ENCODE peak calls at places on chromosomes 7 and 10, in eight cellular contexts. V is epithelial cell of esophagus; M is GM12878; X is left lung; K is CD4-positive, CD25-positive, alpha-beta regulatory T cell; N is OCI-LY7; D is left ventricle myocardium inferior; Y is mammary epithelial cell. F is an unnamed sample.

GRCh38 chr7:97187067-97187466 is 69.6 kb downstream of the SDHAF3 start:
- DNase-seq in V (peak; percentile 37), X (no peak), D (no peak), K (no peak), Y (peak; percentile 42), M (no peak), N (no peak), F (peak; percentile 4)

GRCh38 chr10:16562891-16563290 is 41.2 kb upstream of the C1QL3 start:
- DNase-seq in N (no peak), M (no peak), D (no peak), V (no peak), X (no peak), K (no peak), Y (no peak), F (no peak)

GRCh38 chr7:140640727-140641531 is at the start of gene DENND2A:
- DNase-seq in K (peak; percentile 5), D (peak; percentile 84), V (no peak), Y (no peak), M (no peak), N (no peak), X (peak; percentile 82), F (no peak)

GRCh38 chr10:95245425-95246055 is 45.3 kb downstream of the PDLIM1 start:
- DNase-seq in M (peak; percentile 81), D (no peak), K (no peak), V (no peak), Y (no peak), X (no peak), N (peak; percentile 65), F (no peak)

GRCh38 chr10:14474656-14475055 is 143.9 kb upstream of the FRMD4A start:
- DNase-seq in V (no peak), K (no peak), N (no peak), Y (no peak), M (no peak), X (no peak), D (peak; percentile 24), F (no peak)

GRCh38 chr7:154840086-154840485 is 162.8 kb downstream of the PAXIP1 start:
- DNase-seq in N (no peak), Y (no peak), M (no peak), X (no peak), K (no peak), V (no peak), D (no peak), F (no peak)

GRCh38 chr10:122163182-122164027 is 107.7 kb upstream of the BTBD16 start:
- DNase-seq in D (no peak), V (peak; percentile 20), K (no peak), X (peak; percentile 74), N (no peak), Y (no peak), M (no peak), F (no peak)

GRCh38 chr7:107505997-107506682 is 36.3 kb downstream of the GPR22 start:
- DNase-seq in X (no peak), K (peak; percentile 52), N (peak; percentile 34), D (no peak), Y (peak; percentile 88), M (no peak), V (peak; percentile 93), F (no peak)

GRCh38 chr7:106022193-106022821 is 59.2 kb downstream of the CDHR3 start:
- DNase-seq in N (peak; percentile 81), D (no peak), X (no peak), V (no peak), K (peak; percentile 90), M (peak; percentile 74), Y (peak; percentile 35), F (no peak)

GRCh38 chr10:117162093-117163021 is 24.3 kb upstream of the VAX1 start:
- DNase-seq in M (no peak), N (no peak), D (no peak), V (no peak), K (no peak), X (no peak), Y (no peak), F (no peak)

GRCh38 chr7:22350466-22351328 is 6.3 kb downstream of the RAPGEF5 start:
- DNase-seq in D (no peak), K (no peak), V (peak; percentile 30), N (peak; percentile 31), X (no peak), M (peak; percentile 46), Y (peak; percentile 44), F (no peak)

GRCh38 chr7:44408596-44408995 is 81.9 kb downstream of the NUDCD3 start:
- DNase-seq in Y (no peak), X (no peak), N (no peak), M (no peak), V (no peak), D (no peak), K (no peak), F (no peak)

GRCh38 chr7:99929730-99930053 is 272 bp upstream of the GJC3 start:
- DNase-seq in M (no peak), V (no peak), N (no peak), X (no peak), K (no peak), Y (no peak), D (no peak), F (no peak)

GRCh38 chr7:78018541-78019456 is 220.2 kb downstream of the PHTF2 start:
- DNase-seq in D (peak; percentile 33), V (no peak), N (no peak), Y (no peak), X (peak; percentile 74), M (no peak), K (peak; percentile 11), F (no peak)

DNA sequence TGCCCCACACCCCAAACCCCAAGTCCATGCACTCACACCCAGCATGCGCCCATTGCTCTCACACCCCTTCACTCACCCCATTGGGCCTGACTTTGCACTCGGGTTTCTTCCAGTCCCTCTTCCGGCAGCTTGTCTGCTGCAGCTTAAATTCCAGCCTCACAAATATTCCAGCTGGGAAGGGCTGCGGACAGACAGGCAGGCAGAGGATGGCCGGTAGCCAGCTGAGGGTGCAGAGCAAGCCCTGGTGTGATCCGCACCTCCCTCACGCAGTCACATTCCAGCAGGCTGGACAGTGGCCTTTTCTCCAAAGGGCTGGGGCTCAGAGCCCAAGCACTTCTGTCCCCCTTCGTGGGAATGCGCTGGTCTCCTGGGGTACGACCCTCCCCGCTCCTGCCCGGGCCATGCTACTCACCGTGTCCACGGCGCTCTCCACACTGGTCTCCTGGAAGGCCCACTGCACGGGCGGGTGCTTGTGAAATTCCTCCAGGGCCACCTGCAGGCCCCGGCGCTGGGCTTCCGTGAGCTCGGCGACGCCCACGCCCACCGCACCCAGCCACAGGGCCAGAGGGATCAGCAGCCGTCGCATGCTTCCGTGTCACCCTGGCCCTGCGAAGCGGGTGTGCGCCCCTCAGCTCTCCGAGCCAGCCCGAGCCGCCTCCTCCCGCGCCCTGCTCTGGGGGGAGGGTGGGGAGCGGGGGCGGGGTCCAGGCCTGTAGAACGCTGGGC is 1.2 kb downstream of the RARRES2 start:
- DNase-seq in N (no peak), K (peak; percentile 36), V (no peak), D (peak; percentile 60), M (no peak), Y (no peak), X (no peak), F (no peak)
- H3K4me3 ChIP-seq in N (no peak overlapping the region), K (no peak overlapping the region), V (no peak overlapping the region), D (peak overlapping the region; percentile 67), M (no peak overlapping the region), Y (no peak overlapping the region), X (peak overlapping the region; percentile 44), F (peak overlapping the region; percentile 17)

DNA sequence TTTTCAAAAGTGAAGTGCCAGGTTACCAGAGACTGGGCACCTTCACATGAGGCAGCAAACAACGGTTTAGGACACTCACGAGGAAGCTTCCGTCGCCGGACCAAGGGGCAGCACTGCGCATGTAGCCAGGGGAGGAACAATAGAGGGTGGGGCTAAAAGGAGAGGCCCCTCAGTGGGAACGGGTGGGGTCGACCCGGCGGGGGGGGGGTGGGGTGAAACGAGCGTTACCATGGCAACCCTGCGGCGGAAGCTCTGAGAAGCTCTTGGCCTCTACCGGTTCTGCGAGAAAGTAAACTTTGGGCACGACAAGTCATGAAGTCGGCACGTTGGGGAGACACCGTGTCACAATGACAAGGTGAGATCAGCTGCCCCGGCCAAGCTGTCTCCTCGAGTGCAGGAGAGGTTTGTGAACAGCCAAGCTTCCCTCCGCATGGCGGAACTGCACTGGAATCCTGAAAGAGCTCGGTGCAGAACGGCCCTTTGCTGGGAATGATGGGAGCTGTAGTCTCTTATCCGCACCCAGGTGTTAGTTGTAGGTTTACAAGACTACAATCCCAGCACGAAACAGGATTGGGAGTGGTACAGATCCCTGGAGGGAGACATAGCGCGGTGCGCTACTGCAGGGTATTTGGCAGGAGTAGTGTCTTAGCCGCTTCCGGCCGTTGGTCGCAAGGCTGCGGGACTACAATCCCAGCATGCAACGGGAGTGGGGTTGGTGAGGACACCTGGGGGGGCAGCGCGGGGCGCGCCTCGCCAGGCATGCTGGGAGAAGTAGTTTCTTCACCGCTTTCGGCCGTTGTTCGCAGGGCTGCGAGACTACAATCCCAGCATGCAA is 72.8 kb upstream of the ZNF722 start:
- DNase-seq in N (no peak), Y (peak; percentile 6), M (no peak), X (peak; percentile 93), V (peak; percentile 79), K (peak; percentile 93), D (peak; percentile 93), F (peak; percentile 4)
- H3K4me3 ChIP-seq in N (no peak overlapping the region), Y (no peak overlapping the region), M (no peak overlapping the region), X (peak overlapping the region; percentile 65), V (peak overlapping the region; percentile 42), K (peak overlapping the region; percentile 87), D (peak overlapping the region; percentile 71), F (no peak overlapping the region)

GRCh38 chr7:120480472-120480871 is 207.5 kb downstream of the KCND2 start:
- DNase-seq in N (no peak), X (no peak), Y (no peak), M (no peak), V (no peak), D (no peak), K (no peak), F (no peak)

GRCh38 chr7:120480930-120481329 is 208.0 kb downstream of the KCND2 start:
- DNase-seq in N (no peak), M (no peak), D (no peak), K (no peak), X (no peak), V (no peak), Y (no peak), F (no peak)

GRCh38 chr7:120486164-120486563 is 213.2 kb downstream of the KCND2 start:
- DNase-seq in Y (no peak), M (no peak), X (no peak), N (no peak), V (peak; percentile 4), D (no peak), K (no peak), F (no peak)
- H3K4me3 ChIP-seq in Y (no peak overlapping the region), M (no peak overlapping the region), X (no peak overlapping the region), N (no peak overlapping the region), V (no peak overlapping the region), D (no peak overlapping the region), K (no peak overlapping the region), F (no peak overlapping the region)

GRCh38 chr10:1607466-1607865 is 129.9 kb downstream of the ADARB2 start:
- DNase-seq in N (no peak), X (no peak), K (no peak), D (no peak), Y (no peak), V (no peak), M (no peak), F (no peak)

GRCh38 chr10:1609596-1609995 is 127.7 kb downstream of the ADARB2 start:
- DNase-seq in D (no peak), N (no peak), K (no peak), M (no peak), Y (no peak), X (no peak), V (no peak), F (no peak)

GRCh38 chr10:1610986-1611770 is 126.1 kb downstream of the ADARB2 start:
- DNase-seq in V (no peak), K (no peak), Y (no peak), D (no peak), N (no peak), M (no peak), X (no peak), F (no peak)

GRCh38 chr10:1608408-1609037 is 128.8 kb downstream of the ADARB2 start:
- DNase-seq in V (no peak), D (no peak), N (no peak), M (no peak), Y (no peak), K (no peak), X (no peak), F (no peak)

GRCh38 chr10:1609038-1609411 is 128.3 kb downstream of the ADARB2 start:
- DNase-seq in M (no peak), Y (no peak), N (no peak), X (no peak), K (no peak), V (no peak), D (no peak), F (no peak)
- H3K4me3 ChIP-seq in M (no peak overlapping the region), Y (no peak overlapping the region), N (no peak overlapping the region), X (no peak overlapping the region), K (no peak overlapping the region), V (no peak overlapping the region), D (peak overlapping the region; percentile 10), F (no peak overlapping the region)

F was measured in BJ.